ENCODE peak calls at places on chromosomes 6 and 20, in nine cellular contexts. One of them, this sample, is unnamed.
A peak's percentile ranks its signal among the peaks of the same experiment; 100 is the strongest.

GRCh38 chr20:10916312-10916711 is 242.5 kb upstream of the JAG1 start:
- DNase-seq in breast epithelium: no peak
- DNase-seq in GM12891: no peak
- DNase-seq in HL-60: no peak
- DNase-seq in GM23338: no peak
- DNase-seq in GM12878: no peak
- DNase-seq in prostate gland: no peak
- DNase-seq in esophagus muscularis mucosa: no peak
- DNase-seq in endothelial cell of umbilical vein: no peak
- DNase-seq in this sample: no peak

GRCh38 chr20:1280421-1281102 is 14.5 kb downstream of the SNPH start:
- DNase-seq in GM12878: no peak
- DNase-seq in breast epithelium: no peak
- DNase-seq in GM23338: no peak
- DNase-seq in esophagus muscularis mucosa: no peak
- DNase-seq in HL-60: no peak
- DNase-seq in GM12891: no peak
- DNase-seq in prostate gland: no peak
- DNase-seq in endothelial cell of umbilical vein: no peak
- DNase-seq in this sample: no peak

GRCh38 chr20:3616250-3616649 is 46.9 kb downstream of the GFRA4 start:
- DNase-seq in GM12878: no peak
- DNase-seq in GM23338: peak; percentile 52
- DNase-seq in endothelial cell of umbilical vein: peak; percentile 9
- DNase-seq in HL-60: no peak
- DNase-seq in prostate gland: peak; percentile 11
- DNase-seq in breast epithelium: no peak
- DNase-seq in esophagus muscularis mucosa: peak; percentile 74
- DNase-seq in GM12891: no peak
- DNase-seq in this sample: no peak

GRCh38 chr6:129593233-129593564 is 116.8 kb downstream of the ARHGAP18 start:
- DNase-seq in breast epithelium: no peak
- DNase-seq in esophagus muscularis mucosa: no peak
- DNase-seq in HL-60: no peak
- DNase-seq in prostate gland: no peak
- DNase-seq in GM12878: no peak
- DNase-seq in endothelial cell of umbilical vein: no peak
- DNase-seq in GM12891: no peak
- DNase-seq in GM23338: no peak
- DNase-seq in this sample: no peak

GRCh38 chr6:157229219-157229607 is 94.1 kb downstream of the TMEM242 start:
- DNase-seq in esophagus muscularis mucosa: no peak
- DNase-seq in GM12878: no peak
- DNase-seq in endothelial cell of umbilical vein: no peak
- DNase-seq in HL-60: no peak
- DNase-seq in prostate gland: no peak
- DNase-seq in breast epithelium: peak; percentile 39
- DNase-seq in GM12891: no peak
- DNase-seq in GM23338: peak; percentile 41
- DNase-seq in this sample: peak; percentile 47

GRCh38 chr6:139373154-139373927 is 1.1 kb downstream of the CITED2 start:
- DNase-seq in esophagus muscularis mucosa: peak; percentile 92
- DNase-seq in endothelial cell of umbilical vein: peak; percentile 61
- DNase-seq in breast epithelium: peak; percentile 66
- DNase-seq in prostate gland: peak; percentile 41
- DNase-seq in GM12891: peak; percentile 31
- DNase-seq in HL-60: peak; percentile 63
- DNase-seq in GM12878: peak; percentile 37
- DNase-seq in GM23338: peak; percentile 55
- DNase-seq in this sample: peak; percentile 82

GRCh38 chr6:164753517-164753916 is 555.9 kb downstream of the C6orf118 start:
- DNase-seq in esophagus muscularis mucosa: peak; percentile 60
- DNase-seq in prostate gland: no peak
- DNase-seq in endothelial cell of umbilical vein: no peak
- DNase-seq in GM23338: no peak
- DNase-seq in breast epithelium: no peak
- DNase-seq in GM12891: no peak
- DNase-seq in HL-60: no peak
- DNase-seq in GM12878: no peak
- DNase-seq in this sample: no peak

GRCh38 chr20:31566658-31567379 is 38.3 kb upstream of the ID1 start:
- DNase-seq in prostate gland: no peak
- DNase-seq in GM23338: peak; percentile 69
- DNase-seq in HL-60: no peak
- DNase-seq in GM12891: no peak
- DNase-seq in esophagus muscularis mucosa: no peak
- DNase-seq in endothelial cell of umbilical vein: no peak
- DNase-seq in breast epithelium: no peak
- DNase-seq in GM12878: no peak
- DNase-seq in this sample: no peak

GRCh38 chr6:24126586-24127192 is 674 bp downstream of the NRSN1 start:
- DNase-seq in endothelial cell of umbilical vein: peak; percentile 12
- DNase-seq in GM23338: peak; percentile 95
- DNase-seq in GM12891: peak; percentile 32
- DNase-seq in esophagus muscularis mucosa: peak; percentile 42
- DNase-seq in HL-60: peak; percentile 51
- DNase-seq in GM12878: no peak
- DNase-seq in breast epithelium: no peak
- DNase-seq in prostate gland: peak; percentile 28
- DNase-seq in this sample: no peak

GRCh38 chr6:43901330-43902230 is 131.6 kb downstream of the VEGFA start:
- DNase-seq in endothelial cell of umbilical vein: no peak
- DNase-seq in HL-60: no peak
- DNase-seq in GM12878: no peak
- DNase-seq in GM23338: no peak
- DNase-seq in GM12891: no peak
- DNase-seq in breast epithelium: no peak
- DNase-seq in esophagus muscularis mucosa: no peak
- DNase-seq in prostate gland: no peak
- DNase-seq in this sample: no peak

GRCh38 chr6:95203153-95203754 is 374.1 kb upstream of the MANEA start:
- DNase-seq in GM12878: no peak
- DNase-seq in prostate gland: peak; percentile 7
- DNase-seq in endothelial cell of umbilical vein: peak; percentile 6
- DNase-seq in GM23338: peak; percentile 78
- DNase-seq in esophagus muscularis mucosa: no peak
- DNase-seq in HL-60: no peak
- DNase-seq in breast epithelium: no peak
- DNase-seq in GM12891: peak; percentile 4
- DNase-seq in this sample: no peak

GRCh38 chr6:26592649-26593048 is 4.1 kb upstream of the ABT1 start:
- DNase-seq in breast epithelium: no peak
- DNase-seq in esophagus muscularis mucosa: no peak
- DNase-seq in GM12891: no peak
- DNase-seq in GM12878: no peak
- DNase-seq in HL-60: no peak
- DNase-seq in GM23338: no peak
- DNase-seq in endothelial cell of umbilical vein: no peak
- DNase-seq in prostate gland: no peak
- DNase-seq in this sample: no peak

GRCh38 chr20:63612276-63612931 is 14.5 kb downstream of the GMEB2 start:
- DNase-seq in GM23338: no peak
- DNase-seq in GM12878: no peak
- DNase-seq in prostate gland: no peak
- DNase-seq in GM12891: no peak
- DNase-seq in endothelial cell of umbilical vein: no peak
- DNase-seq in breast epithelium: no peak
- DNase-seq in esophagus muscularis mucosa: no peak
- DNase-seq in HL-60: peak; percentile 98
- DNase-seq in this sample: no peak

GRCh38 chr6:142975272-142975805 is 30.4 kb upstream of the HIVEP2 start:
- DNase-seq in breast epithelium: no peak
- DNase-seq in prostate gland: no peak
- DNase-seq in endothelial cell of umbilical vein: no peak
- DNase-seq in esophagus muscularis mucosa: no peak
- DNase-seq in GM12891: no peak
- DNase-seq in GM23338: peak; percentile 25
- DNase-seq in GM12878: no peak
- DNase-seq in HL-60: peak; percentile 37
- DNase-seq in this sample: no peak

GRCh38 chr6:7176208-7176607 is 68.4 kb downstream of the RREB1 start:
- DNase-seq in GM12891: no peak
- DNase-seq in prostate gland: no peak
- DNase-seq in endothelial cell of umbilical vein: no peak
- DNase-seq in esophagus muscularis mucosa: peak; percentile 89
- DNase-seq in GM23338: peak; percentile 70
- DNase-seq in GM12878: no peak
- DNase-seq in breast epithelium: no peak
- DNase-seq in HL-60: no peak
- DNase-seq in this sample: no peak

GRCh38 chr20:13009682-13010406 is 1.1 kb downstream of the SPTLC3 start:
- DNase-seq in GM12878: peak; percentile 77
- DNase-seq in GM12891: peak; percentile 17
- DNase-seq in esophagus muscularis mucosa: no peak
- DNase-seq in endothelial cell of umbilical vein: peak; percentile 71
- DNase-seq in prostate gland: peak; percentile 71
- DNase-seq in breast epithelium: no peak
- DNase-seq in GM23338: no peak
- DNase-seq in HL-60: peak; percentile 37
- DNase-seq in this sample: peak; percentile 65

GRCh38 chr20:63106108-63106764 is 99.5 kb upstream of the BHLHE23 start:
- DNase-seq in GM12878: no peak
- DNase-seq in prostate gland: peak; percentile 75
- DNase-seq in GM23338: no peak
- DNase-seq in HL-60: no peak
- DNase-seq in GM12891: no peak
- DNase-seq in endothelial cell of umbilical vein: no peak
- DNase-seq in breast epithelium: no peak
- DNase-seq in esophagus muscularis mucosa: no peak
- DNase-seq in this sample: peak; percentile 91

GRCh38 chr6:55065020-55065419 is 109.3 kb upstream of the HCRTR2 start:
- DNase-seq in breast epithelium: no peak
- DNase-seq in GM12891: no peak
- DNase-seq in prostate gland: no peak
- DNase-seq in esophagus muscularis mucosa: no peak
- DNase-seq in GM23338: no peak
- DNase-seq in HL-60: no peak
- DNase-seq in endothelial cell of umbilical vein: no peak
- DNase-seq in GM12878: no peak
- DNase-seq in this sample: no peak

GRCh38 chr6:166027761-166028160 is 139.9 kb downstream of the TBXT start:
- DNase-seq in GM23338: no peak
- DNase-seq in breast epithelium: no peak
- DNase-seq in esophagus muscularis mucosa: no peak
- DNase-seq in endothelial cell of umbilical vein: no peak
- DNase-seq in GM12878: no peak
- DNase-seq in HL-60: no peak
- DNase-seq in prostate gland: no peak
- DNase-seq in GM12891: no peak
- DNase-seq in this sample: no peak

GRCh38 chr6:85673198-85674139 is 30.8 kb upstream of the SYNCRIP start:
- DNase-seq in breast epithelium: no peak
- DNase-seq in GM12891: no peak
- DNase-seq in HL-60: no peak
- DNase-seq in GM23338: peak; percentile 20
- DNase-seq in esophagus muscularis mucosa: no peak
- DNase-seq in prostate gland: no peak
- DNase-seq in endothelial cell of umbilical vein: no peak
- DNase-seq in GM12878: no peak
- DNase-seq in this sample: no peak
- TF ChIP-seq POLR2AphosphoS5 in breast epithelium: no peak
- TF ChIP-seq POLR2AphosphoS5 in GM12891: peak; percentile 48
- TF ChIP-seq POLR2AphosphoS5 in HL-60: peak; percentile 57
- TF ChIP-seq POLR2AphosphoS5 in GM23338: peak; percentile 5
- TF ChIP-seq POLR2AphosphoS5 in esophagus muscularis mucosa: no peak
- TF ChIP-seq POLR2AphosphoS5 in prostate gland: no peak
- TF ChIP-seq POLR2AphosphoS5 in endothelial cell of umbilical vein: peak; percentile 17
- TF ChIP-seq POLR2AphosphoS5 in GM12878: peak; percentile 45
- TF ChIP-seq POLR2AphosphoS5 in this sample: no peak

GRCh38 chr6:155171109-155171746 is 92.6 kb upstream of the CLDN20 start:
- DNase-seq in HL-60: no peak
- DNase-seq in GM12878: peak; percentile 79
- DNase-seq in prostate gland: no peak
- DNase-seq in endothelial cell of umbilical vein: peak; percentile 93
- DNase-seq in esophagus muscularis mucosa: no peak
- DNase-seq in breast epithelium: no peak
- DNase-seq in GM12891: peak; percentile 34
- DNase-seq in GM23338: no peak
- DNase-seq in this sample: peak; percentile 72
- TF ChIP-seq POLR2AphosphoS5 in HL-60: no peak
- TF ChIP-seq POLR2AphosphoS5 in GM12878: no peak
- TF ChIP-seq POLR2AphosphoS5 in prostate gland: no peak
- TF ChIP-seq POLR2AphosphoS5 in endothelial cell of umbilical vein: peak; percentile 23
- TF ChIP-seq POLR2AphosphoS5 in esophagus muscularis mucosa: no peak
- TF ChIP-seq POLR2AphosphoS5 in breast epithelium: peak; percentile 36
- TF ChIP-seq POLR2AphosphoS5 in GM12891: no peak
- TF ChIP-seq POLR2AphosphoS5 in GM23338: no peak
- TF ChIP-seq POLR2AphosphoS5 in this sample: no peak

GRCh38 chr20:37411408-37412306 is 65.7 kb downstream of the SRC start:
- DNase-seq in GM12878: no peak
- DNase-seq in GM23338: peak; percentile 66
- DNase-seq in endothelial cell of umbilical vein: peak; percentile 43
- DNase-seq in esophagus muscularis mucosa: no peak
- DNase-seq in HL-60: peak; percentile 19
- DNase-seq in prostate gland: no peak
- DNase-seq in breast epithelium: no peak
- DNase-seq in GM12891: no peak
- DNase-seq in this sample: no peak
- TF ChIP-seq POLR2AphosphoS5 in GM12878: no peak
- TF ChIP-seq POLR2AphosphoS5 in GM23338: no peak
- TF ChIP-seq POLR2AphosphoS5 in endothelial cell of umbilical vein: no peak
- TF ChIP-seq POLR2AphosphoS5 in esophagus muscularis mucosa: no peak
- TF ChIP-seq POLR2AphosphoS5 in HL-60: no peak
- TF ChIP-seq POLR2AphosphoS5 in prostate gland: no peak
- TF ChIP-seq POLR2AphosphoS5 in breast epithelium: no peak
- TF ChIP-seq POLR2AphosphoS5 in GM12891: no peak
- TF ChIP-seq POLR2AphosphoS5 in this sample: no peak

DNA sequence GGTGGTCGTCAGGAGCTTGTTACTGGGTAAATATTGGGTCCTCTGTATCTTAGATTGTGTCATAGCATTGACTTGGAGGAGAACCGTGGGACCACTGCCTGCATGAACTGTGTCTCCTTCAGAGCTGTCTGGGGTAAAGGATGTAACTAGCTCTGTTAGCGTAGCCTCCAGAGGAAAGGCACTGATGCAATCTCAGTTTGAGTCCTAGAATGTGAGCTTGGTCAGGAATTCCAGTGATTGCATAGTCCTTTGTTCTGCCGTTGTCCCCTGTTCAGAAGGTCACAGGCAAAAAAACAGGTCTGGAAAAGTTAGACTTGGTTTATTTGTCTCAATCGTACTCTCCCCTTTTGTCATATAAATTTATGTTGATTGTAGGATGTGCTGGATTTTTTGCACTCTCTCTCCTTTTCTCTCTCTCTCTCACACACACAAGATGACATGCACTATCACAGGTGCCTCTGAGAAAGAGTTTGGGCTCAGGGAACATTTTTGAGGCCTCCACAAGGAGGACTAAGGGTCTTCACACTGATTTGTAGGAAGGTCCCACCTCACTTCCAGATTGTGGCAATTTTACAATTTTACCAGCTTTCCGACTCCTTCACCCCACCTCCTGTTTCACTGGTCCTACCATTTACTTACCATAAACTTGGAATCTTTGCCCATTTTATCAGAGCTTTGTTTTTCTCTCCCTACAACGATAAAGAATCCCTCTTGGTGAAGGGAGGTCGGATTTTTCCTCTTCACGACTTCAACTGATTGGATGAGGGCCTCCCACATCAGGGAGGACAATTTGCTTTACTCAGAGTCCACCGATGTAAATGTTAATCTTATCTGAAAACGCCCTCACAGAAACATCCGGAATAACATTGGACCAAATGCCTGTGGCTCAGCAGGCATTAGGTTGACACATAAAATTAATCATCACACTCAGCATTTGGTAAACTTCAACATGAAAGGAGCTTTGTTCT is 7.0 kb upstream of the DACT2 start:
- DNase-seq in endothelial cell of umbilical vein: peak; percentile 64
- DNase-seq in GM12878: no peak
- DNase-seq in GM23338: peak; percentile 79
- DNase-seq in breast epithelium: no peak
- DNase-seq in GM12891: no peak
- DNase-seq in esophagus muscularis mucosa: no peak
- DNase-seq in prostate gland: no peak
- DNase-seq in HL-60: no peak
- DNase-seq in this sample: no peak
- TF ChIP-seq POLR2AphosphoS5 in endothelial cell of umbilical vein: no peak
- TF ChIP-seq POLR2AphosphoS5 in GM12878: no peak
- TF ChIP-seq POLR2AphosphoS5 in GM23338: no peak
- TF ChIP-seq POLR2AphosphoS5 in breast epithelium: no peak
- TF ChIP-seq POLR2AphosphoS5 in GM12891: no peak
- TF ChIP-seq POLR2AphosphoS5 in esophagus muscularis mucosa: no peak
- TF ChIP-seq POLR2AphosphoS5 in prostate gland: no peak
- TF ChIP-seq POLR2AphosphoS5 in HL-60: no peak
- TF ChIP-seq POLR2AphosphoS5 in this sample: no peak

This sample was measured in sigmoid colon.